ENCODE peak calls at places on chromosomes 4 and X, in six cellular contexts. One of them, this sample, is unnamed.

GRCh38 chrX:10111364-10112148 is 45.2 kb upstream of the CLCN4 start:
- DNase-seq in trophoblast cell: peak
- DNase-seq in neuronal stem cell: no peak
- DNase-seq in IMR-90: peak
- DNase-seq in H9: no peak
- DNase-seq in H1: no peak
- DNase-seq in this sample: peak

GRCh38 chr4:56440983-56441382 is 4.9 kb downstream of the PAICS start:
- DNase-seq in trophoblast cell: no peak
- DNase-seq in neuronal stem cell: no peak
- DNase-seq in IMR-90: no peak
- DNase-seq in H9: no peak
- DNase-seq in H1: no peak
- DNase-seq in this sample: no peak

GRCh38 chr4:15938182-15938581 is 358 bp downstream of the FGFBP1 start:
- DNase-seq in trophoblast cell: no peak
- DNase-seq in neuronal stem cell: no peak
- DNase-seq in IMR-90: no peak
- DNase-seq in H9: peak
- DNase-seq in H1: peak
- DNase-seq in this sample: no peak

GRCh38 chrX:39759526-39760224 is 338.1 kb downstream of the BCOR start:
- DNase-seq in trophoblast cell: peak
- DNase-seq in neuronal stem cell: no peak
- DNase-seq in IMR-90: peak
- DNase-seq in H9: no peak
- DNase-seq in H1: no peak
- DNase-seq in this sample: peak

GRCh38 chrX:71953946-71954345 is 43.3 kb downstream of the NHSL2 start:
- DNase-seq in trophoblast cell: no peak
- DNase-seq in neuronal stem cell: no peak
- DNase-seq in IMR-90: no peak
- DNase-seq in H9: no peak
- DNase-seq in H1: no peak
- DNase-seq in this sample: peak

GRCh38 chr4:86894465-86894864 is 2.2 kb upstream of the C4orf36 start:
- DNase-seq in trophoblast cell: no peak
- DNase-seq in neuronal stem cell: no peak
- DNase-seq in IMR-90: peak
- DNase-seq in H9: no peak
- DNase-seq in H1: no peak
- DNase-seq in this sample: no peak

GRCh38 chr4:80266902-80267380 is 477 bp downstream of the FGF5 start:
- DNase-seq in trophoblast cell: no peak
- DNase-seq in neuronal stem cell: no peak
- DNase-seq in IMR-90: peak
- DNase-seq in H9: peak
- DNase-seq in H1: no peak
- DNase-seq in this sample: peak

GRCh38 chrX:129772796-129773431 is 6.8 kb upstream of the SASH3 start:
- DNase-seq in trophoblast cell: no peak
- DNase-seq in neuronal stem cell: no peak
- DNase-seq in IMR-90: no peak
- DNase-seq in H9: no peak
- DNase-seq in H1: no peak
- DNase-seq in this sample: no peak

GRCh38 chr4:67700119-67700873 is 659 bp downstream of the UBA6 start:
- DNase-seq in trophoblast cell: peak
- DNase-seq in neuronal stem cell: no peak
- DNase-seq in IMR-90: peak
- DNase-seq in H9: no peak
- DNase-seq in H1: no peak
- DNase-seq in this sample: peak

GRCh38 chr4:98626350-98626749 is 32.1 kb downstream of the TSPAN5 start:
- DNase-seq in trophoblast cell: peak
- DNase-seq in neuronal stem cell: no peak
- DNase-seq in IMR-90: peak
- DNase-seq in H9: peak
- DNase-seq in H1: no peak
- DNase-seq in this sample: peak

GRCh38 chrX:9690046-9690445 is 75.6 kb downstream of the GPR143 start:
- DNase-seq in trophoblast cell: no peak
- DNase-seq in neuronal stem cell: no peak
- DNase-seq in IMR-90: no peak
- DNase-seq in H9: no peak
- DNase-seq in H1: no peak
- DNase-seq in this sample: no peak

GRCh38 chrX:153769865-153770605 is 6.0 kb downstream of the PLXNB3 start:
- DNase-seq in trophoblast cell: no peak
- DNase-seq in neuronal stem cell: no peak
- DNase-seq in IMR-90: no peak
- DNase-seq in H9: peak
- DNase-seq in H1: no peak
- DNase-seq in this sample: no peak

GRCh38 chr4:176879370-176880116 is 86.8 kb upstream of the VEGFC start:
- DNase-seq in trophoblast cell: no peak
- DNase-seq in neuronal stem cell: no peak
- DNase-seq in IMR-90: peak
- DNase-seq in H9: no peak
- DNase-seq in H1: no peak
- DNase-seq in this sample: peak

GRCh38 chrX:24026403-24026801 is 584 bp downstream of the KLHL15 start:
- DNase-seq in trophoblast cell: no peak
- DNase-seq in neuronal stem cell: no peak
- DNase-seq in IMR-90: no peak
- DNase-seq in H9: no peak
- DNase-seq in H1: no peak
- DNase-seq in this sample: peak

GRCh38 chr4:107115185-107115847 is 79.2 kb upstream of the DKK2 start:
- DNase-seq in trophoblast cell: no peak
- DNase-seq in neuronal stem cell: no peak
- DNase-seq in IMR-90: no peak
- DNase-seq in H9: no peak
- DNase-seq in H1: no peak
- DNase-seq in this sample: no peak

GRCh38 chr4:91057871-91058270 is 930.7 kb downstream of the CCSER1 start:
- DNase-seq in trophoblast cell: no peak
- DNase-seq in neuronal stem cell: no peak
- DNase-seq in IMR-90: no peak
- DNase-seq in H9: no peak
- DNase-seq in H1: no peak
- DNase-seq in this sample: no peak

GRCh38 chr4:40662962-40663604 is 33.4 kb upstream of the RBM47 start:
- DNase-seq in trophoblast cell: peak
- DNase-seq in neuronal stem cell: no peak
- DNase-seq in IMR-90: peak
- DNase-seq in H9: no peak
- DNase-seq in H1: no peak
- DNase-seq in this sample: peak

GRCh38 chr4:139530833-139531427 is 25.1 kb downstream of the SETD7 start:
- DNase-seq in trophoblast cell: peak
- DNase-seq in neuronal stem cell: peak
- DNase-seq in IMR-90: no peak
- DNase-seq in H9: peak
- DNase-seq in H1: peak
- DNase-seq in this sample: peak

GRCh38 chr4:112112590-112113170 is 32.6 kb upstream of the FAM241A start:
- DNase-seq in trophoblast cell: no peak
- DNase-seq in neuronal stem cell: no peak
- DNase-seq in IMR-90: no peak
- DNase-seq in H9: no peak
- DNase-seq in H1: no peak
- DNase-seq in this sample: no peak

GRCh38 chr4:77354550-77354949 is 197.5 kb downstream of the CCNG2 start:
- DNase-seq in trophoblast cell: no peak
- DNase-seq in neuronal stem cell: no peak
- DNase-seq in IMR-90: no peak
- DNase-seq in H9: no peak
- DNase-seq in H1: no peak
- DNase-seq in this sample: no peak

GRCh38 chr4:40334591-40335507 is at the start of gene CHRNA9:
- DNase-seq in trophoblast cell: no peak
- DNase-seq in neuronal stem cell: peak
- DNase-seq in IMR-90: no peak
- DNase-seq in H9: peak
- DNase-seq in H1: peak
- DNase-seq in this sample: no peak

GRCh38 chr4:74370912-74371311 is 6.0 kb downstream of the EREG start:
- DNase-seq in trophoblast cell: peak
- DNase-seq in neuronal stem cell: peak
- DNase-seq in IMR-90: peak
- DNase-seq in H9: peak
- DNase-seq in H1: no peak
- DNase-seq in this sample: peak

GRCh38 chr4:141713771-141714445 is 77.5 kb downstream of the IL15 start:
- DNase-seq in trophoblast cell: no peak
- DNase-seq in neuronal stem cell: no peak
- DNase-seq in IMR-90: peak
- DNase-seq in H9: no peak
- DNase-seq in H1: no peak
- DNase-seq in this sample: peak

GRCh38 chr4:20248155-20248558 is 3.5 kb upstream of the SLIT2 start:
- DNase-seq in trophoblast cell: no peak
- DNase-seq in neuronal stem cell: peak
- DNase-seq in IMR-90: peak
- DNase-seq in H9: no peak
- DNase-seq in H1: no peak
- DNase-seq in this sample: peak

GRCh38 chrX:107968623-107969022 is 13.5 kb downstream of the TEX13B start:
- DNase-seq in trophoblast cell: no peak
- DNase-seq in neuronal stem cell: no peak
- DNase-seq in IMR-90: no peak
- DNase-seq in H9: no peak
- DNase-seq in H1: no peak
- DNase-seq in this sample: no peak

GRCh38 chrX:17435476-17435875 is 60.5 kb downstream of the NHS start:
- DNase-seq in trophoblast cell: peak
- DNase-seq in neuronal stem cell: peak
- DNase-seq in IMR-90: no peak
- DNase-seq in H9: no peak
- DNase-seq in H1: no peak
- DNase-seq in this sample: no peak
- H3K18ac ChIP-seq in trophoblast cell: no peak
- H3K18ac ChIP-seq in neuronal stem cell: no peak
- H3K18ac ChIP-seq in IMR-90: no peak
- H3K18ac ChIP-seq in H9: no peak
- H3K18ac ChIP-seq in H1: no peak
- H3K18ac ChIP-seq in this sample: no peak

DNA sequence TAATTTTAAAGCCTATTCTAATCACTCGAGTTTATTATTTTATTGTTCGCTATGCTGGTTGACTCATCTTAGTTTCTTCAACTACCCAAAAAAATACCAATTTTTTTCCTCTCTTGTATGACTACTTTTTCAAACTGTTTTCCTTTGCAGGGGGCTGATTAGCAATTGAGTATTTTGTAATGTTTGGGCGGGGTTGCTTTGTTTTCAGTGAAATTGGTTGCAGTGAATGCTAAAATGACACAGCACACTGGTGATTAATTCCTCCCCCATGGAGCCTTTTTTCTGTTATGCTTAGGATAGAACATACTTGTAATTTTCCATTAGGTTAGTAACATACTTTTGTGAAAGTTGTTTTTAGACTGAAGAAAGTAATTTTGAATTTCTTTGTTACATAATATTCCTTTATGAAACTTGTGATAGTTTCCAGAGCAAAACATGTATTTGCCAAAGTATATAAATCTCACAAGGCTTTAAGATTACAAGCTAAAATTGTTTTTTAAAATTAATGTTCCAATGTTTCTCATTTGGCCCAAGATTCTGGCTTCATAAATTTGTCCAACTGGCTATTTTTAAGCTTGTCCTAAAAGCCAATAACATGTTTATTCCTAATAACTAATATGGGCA is 120.4 kb downstream of the CHIC1 start:
- DNase-seq in trophoblast cell: no peak
- DNase-seq in neuronal stem cell: no peak
- DNase-seq in IMR-90: no peak
- DNase-seq in H9: no peak
- DNase-seq in H1: no peak
- DNase-seq in this sample: no peak
- H3K14ac ChIP-seq in trophoblast cell: no peak
- H3K14ac ChIP-seq in neuronal stem cell: no peak
- H3K14ac ChIP-seq in IMR-90: no peak
- H3K14ac ChIP-seq in H9: no peak
- H3K14ac ChIP-seq in H1: no peak
- H3K14ac ChIP-seq in this sample: no peak

DNA sequence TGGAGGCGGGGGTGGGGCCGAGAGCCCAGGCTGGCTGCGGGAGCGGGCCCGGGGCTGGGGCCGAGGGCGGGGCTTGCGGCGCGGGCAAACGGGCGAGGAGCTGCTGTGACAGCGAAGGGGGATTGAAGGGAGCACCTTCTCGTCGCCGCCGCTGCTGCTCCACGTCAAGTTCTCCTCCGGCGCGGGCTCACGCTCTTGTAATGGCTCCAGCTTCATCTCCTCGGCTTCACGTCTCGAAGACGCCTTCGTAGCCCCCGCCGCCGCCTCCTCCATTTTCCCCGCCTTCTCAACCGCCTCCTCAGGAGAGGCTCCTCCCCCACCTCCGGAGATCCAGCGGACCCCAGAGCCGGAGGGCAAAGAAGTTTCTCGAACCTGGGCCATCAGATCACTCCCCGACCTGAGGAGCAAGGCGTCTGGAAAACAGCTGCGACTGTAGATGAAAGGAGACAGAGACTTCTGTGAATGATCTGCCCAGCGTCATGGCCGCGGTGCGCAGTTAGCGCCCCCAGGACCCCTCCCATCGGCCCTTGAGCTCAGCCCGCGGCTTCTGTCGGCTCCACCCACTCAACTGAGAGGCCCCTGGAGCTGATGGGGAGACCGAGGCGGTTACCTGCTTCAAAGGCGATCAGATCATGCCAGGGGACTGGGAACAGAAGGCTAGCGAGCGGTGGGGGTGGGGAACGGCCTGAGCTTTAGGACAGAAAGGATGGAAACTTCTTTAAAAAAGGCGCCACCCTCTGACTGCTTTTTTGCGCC is 911 bp downstream of the USP51 start:
- DNase-seq in trophoblast cell: peak
- DNase-seq in neuronal stem cell: peak
- DNase-seq in IMR-90: peak
- DNase-seq in H9: peak
- DNase-seq in H1: peak
- DNase-seq in this sample: peak
- H3K18ac ChIP-seq in trophoblast cell: peak
- H3K18ac ChIP-seq in neuronal stem cell: peak
- H3K18ac ChIP-seq in IMR-90: peak
- H3K18ac ChIP-seq in H9: peak
- H3K18ac ChIP-seq in H1: no peak
- H3K18ac ChIP-seq in this sample: peak

DNA sequence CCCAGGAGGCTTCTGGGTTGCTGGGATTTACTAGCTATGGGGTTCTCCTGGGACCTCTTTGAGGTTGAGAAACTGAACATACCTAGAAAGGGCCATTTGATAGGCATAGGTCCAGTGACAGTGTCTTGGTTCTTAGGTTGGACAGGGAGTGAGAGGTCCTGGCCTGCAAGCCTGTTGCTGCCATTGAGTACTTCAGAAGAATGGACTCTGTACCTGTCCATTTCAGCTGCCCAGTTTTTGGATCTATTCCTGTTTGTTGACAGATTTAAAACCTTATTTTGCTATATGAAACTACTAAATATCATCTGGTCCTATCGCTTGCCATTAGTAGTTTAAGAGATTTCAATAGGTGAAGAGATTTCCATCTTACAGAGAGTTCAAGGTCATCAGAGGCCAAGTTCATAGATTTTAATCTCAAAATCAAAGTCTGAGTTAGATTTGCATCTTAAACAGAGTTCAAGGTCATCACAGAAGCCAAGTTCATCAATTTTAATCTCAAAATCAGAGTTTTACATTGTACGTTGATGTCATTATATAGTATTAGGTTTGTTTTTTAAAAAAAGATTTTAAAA is 51.0 kb downstream of the WWC2 start:
- DNase-seq in trophoblast cell: no peak
- DNase-seq in neuronal stem cell: no peak
- DNase-seq in IMR-90: no peak
- DNase-seq in H9: no peak
- DNase-seq in H1: no peak
- DNase-seq in this sample: no peak
- H3K14ac ChIP-seq in trophoblast cell: no peak
- H3K14ac ChIP-seq in neuronal stem cell: no peak
- H3K14ac ChIP-seq in IMR-90: no peak
- H3K14ac ChIP-seq in H9: no peak
- H3K14ac ChIP-seq in H1: no peak
- H3K14ac ChIP-seq in this sample: no peak

This sample was measured in mesenchymal stem cell.